ENCODE peak calls at places on chromosomes 12 and 14, in four cellular contexts. Q, J, I and N are unnamed samples.

GRCh38 chr14:93587330-93587729 is 156.6 kb downstream of the UNC79 start:
- DNase-seq in Q (no peak), J (no peak), I (no peak), N (no peak)

GRCh38 chr14:103594265-103594664 is 31.5 kb downstream of the COA8 start:
- DNase-seq in Q (no peak), J (peak), I (no peak), N (no peak)

GRCh38 chr14:78967111-78967809 is 797.1 kb downstream of the NRXN3 start:
- DNase-seq in Q (no peak), J (no peak), I (no peak), N (no peak)

GRCh38 chr14:61330511-61330910 is 9.1 kb downstream of the PRKCH start:
- DNase-seq in Q (no peak), J (no peak), I (no peak), N (no peak)

GRCh38 chr12:83378186-83378727 is 691.6 kb downstream of the TMTC2 start:
- DNase-seq in Q (no peak), J (no peak), I (no peak), N (no peak)

GRCh38 chr14:98900236-98900635 is 371.8 kb downstream of the BCL11B start:
- DNase-seq in Q (no peak), J (no peak), I (no peak), N (no peak)

GRCh38 chr12:14621821-14622220 is 54.1 kb upstream of the PLBD1 start:
- DNase-seq in Q (no peak), J (no peak), I (no peak), N (no peak)

GRCh38 chr12:120797677-120798642 is 72.3 kb downstream of the ACADS start:
- DNase-seq in Q (no peak), J (no peak), I (no peak), N (no peak)

GRCh38 chr12:77002382-77002781 is 63.0 kb downstream of the E2F7 start:
- DNase-seq in Q (no peak), J (no peak), I (no peak), N (no peak)

GRCh38 chr12:67517181-67517887 is 131.2 kb upstream of the DYRK2 start:
- DNase-seq in Q (no peak), J (no peak), I (no peak), N (no peak)

GRCh38 chr12:111570090-111570961 is 28.8 kb downstream of the ATXN2 start:
- DNase-seq in Q (no peak), J (no peak), I (peak), N (no peak)

GRCh38 chr14:89283327-89284060 is 133.5 kb downstream of the FOXN3 start:
- DNase-seq in Q (no peak), J (no peak), I (no peak), N (no peak)

GRCh38 chr12:3246253-3246652 is 169.1 kb downstream of the TSPAN9 start:
- DNase-seq in Q (no peak), J (no peak), I (no peak), N (no peak)

GRCh38 chr14:103031566-103031911 is 25.8 kb downstream of the CDC42BPB start:
- DNase-seq in Q (no peak), J (no peak), I (no peak), N (no peak)

GRCh38 chr12:4911316-4911994 is 1.8 kb downstream of the KCNA1 start:
- DNase-seq in Q (no peak), J (no peak), I (no peak), N (no peak)

GRCh38 chr14:75310295-75311059 is 31.8 kb downstream of the FOS start:
- DNase-seq in Q (no peak), J (peak), I (peak), N (no peak)

DNA sequence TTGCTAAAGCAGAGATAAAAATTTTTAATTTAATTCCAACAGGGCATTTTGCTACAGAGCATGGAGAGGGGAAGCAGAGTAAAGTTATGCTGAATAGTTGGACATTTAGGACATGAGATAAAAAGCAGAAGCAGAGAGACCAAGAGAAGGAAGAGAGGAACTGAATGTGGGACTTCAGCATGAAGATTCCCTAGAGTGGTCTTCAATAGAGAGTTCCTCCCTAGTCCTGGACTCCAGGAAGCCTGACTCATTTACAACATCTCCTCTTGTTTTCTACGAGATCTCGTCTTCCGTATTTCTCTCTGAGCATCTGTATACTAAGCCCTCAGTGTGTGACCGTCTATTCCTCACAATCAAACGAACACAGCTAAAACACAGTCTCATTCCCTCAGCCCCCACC is 35.2 kb upstream of the IFT81 start:
- DNase-seq in Q (no peak), J (no peak), I (no peak), N (no peak)
- TF ChIP-seq CTCF in Q (no peak), J (no peak), I (no peak), N (no peak)

GRCh38 chr12:121921106-121921505 is 2.7 kb downstream of the CFAP251 start:
- DNase-seq in Q (no peak), J (no peak), I (no peak), N (no peak)

GRCh38 chr12:121918679-121919038 is 267 bp downstream of the CFAP251 start:
- DNase-seq in Q (no peak), J (no peak), I (no peak), N (no peak)

GRCh38 chr12:121917950-121918678 is at the start of gene CFAP251:
- DNase-seq in Q (peak), J (peak), I (no peak), N (peak)

GRCh38 chr12:121915841-121916321 is 2.5 kb upstream of the CFAP251 start:
- DNase-seq in Q (no peak), J (no peak), I (no peak), N (no peak)

DNA sequence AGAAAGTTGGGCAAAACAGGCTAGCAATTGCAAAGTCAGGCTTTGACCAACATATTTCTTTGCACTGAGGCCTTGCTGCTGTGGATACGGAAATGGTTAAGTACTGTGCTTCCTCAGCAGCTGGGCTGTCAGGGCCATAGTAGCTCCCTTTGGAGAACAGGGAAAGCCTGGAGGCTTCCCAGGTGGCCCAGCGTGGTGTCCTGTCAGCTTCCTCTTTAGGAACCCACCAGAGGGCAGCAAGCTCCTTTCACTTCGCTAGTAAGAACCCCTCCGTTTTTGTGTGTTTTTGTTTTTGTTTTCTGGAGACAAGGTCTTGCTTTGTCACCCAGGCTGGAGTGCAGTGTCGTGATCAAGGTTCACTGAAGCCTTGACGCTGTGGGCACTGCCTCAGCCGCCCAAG is 1.7 kb upstream of the CFAP251 start:
- DNase-seq in Q (no peak), J (no peak), I (no peak), N (no peak)
- TF ChIP-seq CTCF in Q (no peak), J (peak), I (peak), N (peak)

GRCh38 chr12:48980389-48980952 is 2.3 kb downstream of the WNT1 start:
- DNase-seq in Q (no peak), J (no peak), I (no peak), N (no peak)
- TF ChIP-seq CTCF in Q (no peak), J (no peak), I (no peak), N (no peak)

GRCh38 chr12:31736472-31736871 is 7.7 kb upstream of the AMN1 start:
- DNase-seq in Q (no peak), J (no peak), I (no peak), N (no peak)

GRCh38 chr12:31732926-31733548 is 4.2 kb upstream of the AMN1 start:
- DNase-seq in Q (no peak), J (no peak), I (no peak), N (no peak)

GRCh38 chr12:31737345-31737744 is 8.5 kb upstream of the AMN1 start:
- DNase-seq in Q (no peak), J (no peak), I (no peak), N (no peak)

GRCh38 chr12:31740618-31741017 is 11.8 kb upstream of the AMN1 start:
- DNase-seq in Q (no peak), J (no peak), I (no peak), N (no peak)

GRCh38 chr12:31737763-31738162 is 8.9 kb upstream of the AMN1 start:
- DNase-seq in Q (no peak), J (no peak), I (no peak), N (no peak)
- TF ChIP-seq CTCF in Q (no peak), J (no peak), I (no peak), N (no peak)

DNA sequence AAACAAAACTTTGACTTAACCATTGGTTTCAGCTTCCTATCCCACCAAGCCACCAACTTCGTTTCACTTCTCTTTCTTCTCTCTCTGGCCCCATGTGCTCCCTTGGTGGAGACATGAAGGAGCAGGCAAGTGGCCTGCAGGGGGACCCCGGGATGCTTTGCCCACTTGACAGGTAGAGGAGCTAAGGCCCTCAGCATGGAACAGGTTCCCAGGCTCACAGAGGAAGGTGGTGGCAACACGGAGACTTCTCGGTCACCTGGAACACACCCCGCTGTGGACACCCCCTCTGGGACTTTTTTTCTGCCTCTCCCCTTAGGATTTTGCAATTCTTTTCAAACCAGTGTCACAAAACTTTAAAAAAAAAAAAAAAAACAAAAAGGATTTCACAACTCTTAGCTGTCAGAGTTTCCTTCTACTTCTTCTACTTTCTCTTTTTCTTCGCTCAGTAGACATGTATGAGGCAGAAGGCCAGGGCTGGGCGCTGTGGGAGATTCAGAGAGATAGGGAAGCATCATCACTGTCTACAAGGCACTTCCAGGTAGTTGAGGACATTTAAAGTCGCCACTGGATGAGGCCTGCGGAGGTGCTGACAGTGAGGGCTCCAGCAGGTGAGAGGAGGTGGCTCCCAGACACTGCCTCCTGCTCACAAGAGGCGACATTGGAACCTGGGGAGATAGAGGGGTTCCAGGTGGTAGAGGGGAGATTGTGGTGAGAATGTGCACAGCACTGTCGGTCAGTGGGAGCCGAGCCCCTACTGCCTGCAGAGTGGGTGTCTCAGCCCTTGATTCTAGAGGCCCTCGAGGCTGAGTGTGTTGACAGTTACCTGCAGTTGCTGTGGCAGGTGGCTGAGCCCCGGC is 119.6 kb downstream of the GCH1 start:
- DNase-seq in Q (peak), J (no peak), I (no peak), N (no peak)
- TF ChIP-seq CTCF in Q (no peak), J (no peak), I (no peak), N (peak)

DNA sequence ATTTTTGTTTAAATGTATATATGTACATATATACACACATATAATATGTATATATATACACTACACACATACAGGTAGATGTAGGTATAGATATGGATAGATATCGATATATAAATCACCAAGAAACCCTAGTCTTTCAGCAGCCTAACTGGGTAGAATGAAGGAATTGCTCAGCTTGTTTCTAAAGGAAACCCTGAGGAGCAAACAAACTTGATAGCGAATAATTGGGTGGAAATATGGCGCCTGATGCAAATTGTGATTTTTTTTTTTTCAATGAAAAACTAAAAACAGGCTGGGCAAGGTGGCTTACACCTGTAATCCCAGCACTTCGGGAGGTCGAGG is 254 bp upstream of the CCDC177 start:
- DNase-seq in Q (no peak), J (no peak), I (no peak), N (no peak)
- TF ChIP-seq CTCF in Q (no peak), J (peak), I (no peak), N (no peak)